ENCODE peak calls at places on chromosome 13, in seven cellular contexts. F, Z, Y, U, L, P and H are unnamed samples.

GRCh38 chr13:73195091-73195490 is 136.3 kb downstream of the KLF5 start:
- DNase-seq in F (no peak), Z (no peak), Y (no peak), U (no peak), L (no peak), P (no peak), H (no peak)

GRCh38 chr13:109145631-109146030 is 516.2 kb downstream of the MYO16 start:
- DNase-seq in F (no peak), Z (peak; percentile 72), Y (peak; percentile 24), U (no peak), L (peak; percentile 78), P (peak; percentile 70), H (peak; percentile 65)

GRCh38 chr13:34941436-34941834 is 635 bp upstream of the NBEA start:
- DNase-seq in F (no peak), Z (no peak), Y (no peak), U (no peak), L (no peak), P (no peak), H (no peak)

GRCh38 chr13:110312669-110313031 is 5.6 kb downstream of the COL4A2 start:
- DNase-seq in F (peak; percentile 17), Z (peak; percentile 93), Y (no peak), U (no peak), L (peak; percentile 90), P (peak; percentile 98), H (peak; percentile 52)

GRCh38 chr13:30038884-30039283 is 188.5 kb upstream of the UBL3 start:
- DNase-seq in F (no peak), Z (peak; percentile 60), Y (no peak), U (no peak), L (no peak), P (no peak), H (peak; percentile 58)

GRCh38 chr13:42412812-42413795 is 141.2 kb downstream of the AKAP11 start:
- DNase-seq in F (no peak), Z (no peak), Y (no peak), U (no peak), L (no peak), P (no peak), H (no peak)

GRCh38 chr13:26946675-26947342 is 186.2 kb upstream of the GPR12 start:
- DNase-seq in F (no peak), Z (peak; percentile 73), Y (peak; percentile 29), U (no peak), L (peak; percentile 77), P (peak; percentile 70), H (peak; percentile 69)

GRCh38 chr13:111118898-111119607 is 3.9 kb downstream of the ARHGEF7 start:
- DNase-seq in F (no peak), Z (no peak), Y (no peak), U (no peak), L (no peak), P (no peak), H (no peak)

GRCh38 chr13:33838567-33839131 is 20.7 kb downstream of the RFC3 start:
- DNase-seq in F (no peak), Z (peak; percentile 8), Y (no peak), U (no peak), L (peak; percentile 22), P (no peak), H (no peak)

GRCh38 chr13:33931397-33931987 is 113.5 kb downstream of the RFC3 start:
- DNase-seq in F (no peak), Z (peak; percentile 53), Y (peak; percentile 39), U (no peak), L (peak; percentile 67), P (peak; percentile 76), H (peak; percentile 65)

GRCh38 chr13:29883941-29884518 is 33.6 kb upstream of the UBL3 start:
- DNase-seq in F (no peak), Z (peak; percentile 27), Y (no peak), U (no peak), L (no peak), P (no peak), H (peak; percentile 53)

GRCh38 chr13:26132756-26133155 is 80.9 kb upstream of the SHISA2 start:
- DNase-seq in F (no peak), Z (peak; percentile 13), Y (peak; percentile 4), U (no peak), L (peak; percentile 29), P (no peak), H (peak; percentile 52)

DNA sequence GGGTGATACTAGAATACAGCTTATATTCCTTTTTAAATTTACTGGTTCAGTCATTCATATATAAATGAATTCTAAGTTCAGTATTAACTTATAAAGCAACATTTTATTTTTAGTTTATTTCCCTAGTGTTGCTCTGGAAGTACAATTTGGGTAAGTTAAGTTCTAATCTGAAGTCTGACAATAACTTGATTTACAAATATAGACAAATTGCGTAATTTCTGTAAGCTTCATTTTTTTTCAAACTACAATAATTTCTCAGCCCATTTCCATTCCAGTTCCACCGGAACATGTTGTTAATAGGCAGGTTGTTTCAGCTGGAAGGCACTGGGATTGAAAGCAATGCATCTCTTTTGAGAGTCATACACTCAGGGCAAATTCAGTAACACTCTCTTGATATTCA is 2000.7 kb downstream of the OLFM4 start:
- DNase-seq in F (no peak), Z (no peak), Y (no peak), U (no peak), L (no peak), P (no peak), H (no peak)
- H2BK5ac ChIP-seq in F (no peak overlapping the region), Z (no peak overlapping the region), Y (no peak overlapping the region), U (no peak overlapping the region), L (no peak overlapping the region), P (no peak overlapping the region), H (no peak overlapping the region)

GRCh38 chr13:32639502-32640105 is 53.4 kb downstream of the PDS5B start:
- DNase-seq in F (no peak), Z (peak; percentile 77), Y (peak; percentile 12), U (no peak), L (peak; percentile 67), P (peak; percentile 68), H (peak; percentile 71)
- H2AK5ac ChIP-seq in F (no peak overlapping the region), Z (no peak overlapping the region), Y (no peak overlapping the region), U (no peak overlapping the region), L (no peak overlapping the region), P (no peak overlapping the region), H (no peak overlapping the region)

GRCh38 chr13:22871248-22871647 is 309.5 kb upstream of the SGCG start:
- DNase-seq in F (no peak), Z (no peak), Y (no peak), U (no peak), L (no peak), P (no peak), H (no peak)

GRCh38 chr13:22861958-22862466 is 318.8 kb upstream of the SGCG start:
- DNase-seq in F (no peak), Z (no peak), Y (no peak), U (no peak), L (no peak), P (no peak), H (no peak)

GRCh38 chr13:22866221-22866620 is 314.6 kb upstream of the SGCG start:
- DNase-seq in F (no peak), Z (no peak), Y (no peak), U (no peak), L (no peak), P (peak; percentile 88), H (no peak)
- H3K18ac ChIP-seq in F (no peak overlapping the region), Z (no peak overlapping the region), Y (no peak overlapping the region), U (no peak overlapping the region), L (no peak overlapping the region), P (no peak overlapping the region), H (no peak overlapping the region)

DNA sequence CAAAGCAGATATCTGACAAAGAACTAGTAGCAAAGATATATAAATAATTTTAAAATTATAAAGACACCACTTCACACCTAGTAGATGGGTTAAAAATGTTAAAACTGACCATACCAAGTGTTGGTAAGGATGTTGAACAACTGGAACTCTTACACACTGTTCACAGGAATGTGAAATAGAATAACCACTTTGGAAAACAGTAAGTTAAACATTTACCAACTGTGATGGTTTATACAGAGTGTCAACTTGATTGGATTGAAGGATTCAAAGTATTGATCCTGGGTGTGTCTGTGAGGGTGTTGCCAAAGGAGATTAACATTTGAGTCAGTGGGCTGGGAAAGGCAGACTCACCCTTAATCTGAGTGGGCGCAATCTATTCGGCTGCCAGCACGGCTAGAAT is 19.2 kb downstream of the UTP14C start:
- DNase-seq in F (no peak), Z (no peak), Y (no peak), U (no peak), L (no peak), P (no peak), H (no peak)
- H2BK5ac ChIP-seq in F (no peak overlapping the region), Z (no peak overlapping the region), Y (no peak overlapping the region), U (no peak overlapping the region), L (no peak overlapping the region), P (no peak overlapping the region), H (no peak overlapping the region)

GRCh38 chr13:90428522-90429210 is 918.8 kb upstream of the MIR17HG start:
- DNase-seq in F (no peak), Z (no peak), Y (no peak), U (no peak), L (no peak), P (no peak), H (no peak)

GRCh38 chr13:90427322-90428272 is 919.9 kb upstream of the MIR17HG start:
- DNase-seq in F (peak; percentile 42), Z (no peak), Y (no peak), U (no peak), L (no peak), P (no peak), H (no peak)

GRCh38 chr13:90430127-90430526 is 917.4 kb upstream of the MIR17HG start:
- DNase-seq in F (no peak), Z (no peak), Y (no peak), U (no peak), L (no peak), P (no peak), H (no peak)
- H2AK5ac ChIP-seq in F (no peak overlapping the region), Z (no peak overlapping the region), Y (no peak overlapping the region), U (no peak overlapping the region), L (no peak overlapping the region), P (no peak overlapping the region), H (no peak overlapping the region)

GRCh38 chr13:48561461-48562224 is 28.8 kb upstream of the RCBTB2 start:
- DNase-seq in F (no peak), Z (no peak), Y (no peak), U (no peak), L (no peak), P (no peak), H (no peak)
- H3K18ac ChIP-seq in F (no peak overlapping the region), Z (no peak overlapping the region), Y (no peak overlapping the region), U (no peak overlapping the region), L (no peak overlapping the region), P (no peak overlapping the region), H (no peak overlapping the region)

GRCh38 chr13:31051999-31052398 is 109.7 kb downstream of the HSPH1 start:
- DNase-seq in F (peak; percentile 67), Z (peak; percentile 8), Y (no peak), U (no peak), L (peak; percentile 22), P (no peak), H (peak; percentile 84)
- H2BK5ac ChIP-seq in F (no peak overlapping the region), Z (no peak overlapping the region), Y (no peak overlapping the region), U (peak overlapping the region; percentile 30), L (no peak overlapping the region), P (no peak overlapping the region), H (no peak overlapping the region)

DNA sequence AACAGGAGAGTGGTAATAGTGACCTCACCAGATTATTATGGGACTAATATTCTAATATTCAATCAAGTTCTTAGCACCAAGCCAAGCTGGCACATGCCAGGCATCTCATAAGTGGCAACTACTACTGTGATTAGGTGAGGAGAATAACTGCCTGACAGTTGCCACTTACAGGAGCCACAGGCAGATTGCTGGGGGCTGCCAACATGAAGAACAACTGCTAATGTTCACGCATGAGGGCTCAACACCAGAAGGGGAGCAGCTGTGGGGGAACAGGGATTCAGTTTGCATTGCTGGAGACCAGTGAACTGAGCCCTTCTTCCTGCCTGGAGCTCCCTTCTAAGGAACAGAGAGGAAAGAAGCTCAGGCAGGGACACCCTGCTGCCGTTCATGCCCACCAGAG is 504.5 kb downstream of the FOXO1 start:
- DNase-seq in F (no peak), Z (no peak), Y (no peak), U (no peak), L (no peak), P (no peak), H (no peak)
- H2AK5ac ChIP-seq in F (no peak overlapping the region), Z (no peak overlapping the region), Y (no peak overlapping the region), U (no peak overlapping the region), L (peak overlapping the region; percentile 17), P (peak overlapping the region; percentile 35), H (no peak overlapping the region)